ENCODE peak calls at places on chromosomes 6 and 20, in eight cellular contexts. T is PC-9, S is lung, D is GM12878, V is brain microvascular endothelial cell, W is BE2C, J is neural progenitor cell, G is psoas muscle. N is an unnamed sample.

GRCh38 chr20:37384683-37385174 is 38.8 kb downstream of the SRC start:
- DNase-seq in T (no peak), S (peak; percentile 57), D (no peak), V (peak; percentile 18), W (peak; percentile 83), J (peak; percentile 82), G (peak; percentile 84), N (no peak)

GRCh38 chr6:121093928-121094327 is 240.4 kb downstream of the TBC1D32 start:
- DNase-seq in T (no peak), S (no peak), D (no peak), V (peak; percentile 37), W (no peak), J (no peak), G (no peak), N (no peak)

GRCh38 chr6:35663001-35663400 is 25.7 kb downstream of the FKBP5 start:
- DNase-seq in T (no peak), S (no peak), D (no peak), V (no peak), W (no peak), J (peak; percentile 75), G (peak; percentile 45), N (no peak)

GRCh38 chr6:217048-217659 is 75.1 kb upstream of the DUSP22 start:
- DNase-seq in T (no peak), S (no peak), D (peak; percentile 55), V (no peak), W (peak; percentile 57), J (peak; percentile 54), G (no peak), N (no peak)

GRCh38 chr6:163599684-163600083 is 185.2 kb downstream of the QKI start:
- DNase-seq in T (no peak), S (no peak), D (no peak), V (no peak), W (no peak), J (no peak), G (no peak), N (no peak)

GRCh38 chr6:35038076-35038475 is 103.1 kb downstream of the TCP11 start:
- DNase-seq in T (no peak), S (no peak), D (no peak), V (no peak), W (no peak), J (no peak), G (no peak), N (no peak)

GRCh38 chr6:112298021-112298745 is 43.8 kb upstream of the LAMA4 start:
- DNase-seq in T (peak; percentile 98), S (no peak), D (no peak), V (peak; percentile 94), W (no peak), J (no peak), G (no peak), N (peak; percentile 69)

GRCh38 chr20:41714030-41714429 is 95.9 kb upstream of the CHD6 start:
- DNase-seq in T (no peak), S (no peak), D (no peak), V (no peak), W (no peak), J (no peak), G (no peak), N (no peak)

GRCh38 chr6:119132211-119133004 is 53.9 kb upstream of the FAM184A start:
- DNase-seq in T (no peak), S (no peak), D (no peak), V (no peak), W (no peak), J (no peak), G (no peak), N (no peak)

DNA sequence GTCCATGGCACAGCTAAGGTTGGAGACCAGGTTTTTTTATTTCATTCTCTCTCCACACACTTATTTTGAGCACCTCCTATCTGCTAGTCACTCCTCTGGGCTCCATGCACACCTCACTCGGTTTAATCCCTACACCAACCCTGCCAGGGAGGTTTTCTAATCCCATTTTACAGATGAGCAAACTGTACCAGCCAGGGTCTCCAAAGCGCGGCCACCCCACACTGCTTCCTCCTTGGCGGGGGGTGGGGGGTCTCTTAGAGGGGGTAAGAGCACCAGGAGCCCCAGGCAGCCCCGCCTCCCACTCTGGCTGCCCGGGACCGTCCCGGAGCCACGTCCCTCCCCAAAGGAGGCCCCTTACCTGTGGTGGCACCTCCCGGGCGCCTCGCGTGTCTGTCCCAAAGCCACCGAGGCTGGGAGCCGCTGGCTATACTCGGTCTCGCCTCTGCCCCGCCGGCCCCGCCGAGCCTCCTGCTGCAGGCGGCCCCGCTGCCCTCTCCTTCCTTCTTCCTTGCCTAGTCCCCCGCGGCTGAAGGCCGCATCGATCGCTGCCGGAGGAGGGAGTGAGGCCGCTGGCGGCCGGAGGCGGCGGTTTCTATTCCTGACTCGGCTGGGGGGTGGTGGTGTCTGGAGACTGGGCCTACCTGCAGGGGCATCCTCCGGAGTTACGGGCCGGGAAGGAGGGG is at the start of gene KCNS1:
- DNase-seq in T (no peak), S (no peak), D (no peak), V (peak; percentile 9), W (no peak), J (peak; percentile 72), G (no peak), N (no peak)
- TF ChIP-seq CTCF in T (no peak), S (no peak), D (no peak), V (peak; percentile 33), W (no peak), J (peak; percentile 8), G (no peak), N (peak; percentile 2)

GRCh38 chr6:47260021-47260420 is 49.7 kb downstream of the TNFRSF21 start:
- DNase-seq in T (peak; percentile 11), S (no peak), D (no peak), V (no peak), W (no peak), J (no peak), G (no peak), N (no peak)

GRCh38 chr6:47256981-47257730 is 52.5 kb downstream of the TNFRSF21 start:
- DNase-seq in T (peak; percentile 10), S (no peak), D (no peak), V (no peak), W (no peak), J (no peak), G (no peak), N (no peak)

GRCh38 chr6:47256361-47256760 is 53.3 kb downstream of the TNFRSF21 start:
- DNase-seq in T (no peak), S (no peak), D (no peak), V (no peak), W (no peak), J (no peak), G (no peak), N (no peak)

GRCh38 chr6:47261191-47261590 is 48.5 kb downstream of the TNFRSF21 start:
- DNase-seq in T (no peak), S (no peak), D (no peak), V (no peak), W (no peak), J (no peak), G (no peak), N (no peak)

DNA sequence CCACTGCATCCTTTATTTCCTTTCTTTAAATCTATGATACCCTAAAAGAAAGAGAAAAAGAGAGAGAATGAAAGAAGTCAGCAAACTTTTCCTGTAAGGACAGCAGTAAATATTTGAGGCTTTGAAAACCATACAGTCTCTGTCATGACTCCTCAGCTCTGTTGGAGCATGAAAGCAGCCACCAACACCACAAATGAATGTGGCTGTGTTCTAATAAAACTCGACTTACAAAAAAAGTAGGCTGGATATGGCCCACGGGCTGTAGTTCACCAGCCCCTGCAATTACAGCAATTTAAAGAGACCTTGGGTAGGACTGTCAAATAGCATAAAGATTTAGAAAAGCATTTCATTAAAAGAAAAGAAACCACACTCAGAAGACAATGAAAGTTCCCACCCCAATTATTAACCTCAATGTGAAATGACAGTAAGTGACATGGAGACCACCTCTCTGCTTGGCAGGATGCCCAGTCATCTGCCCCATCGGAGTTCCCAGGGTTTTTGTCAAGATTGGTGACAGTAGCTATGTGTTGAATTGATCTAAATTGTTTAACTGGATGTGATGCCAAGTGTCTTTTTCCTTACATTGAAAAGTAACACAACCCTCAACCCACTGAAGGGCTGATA is 50.9 kb downstream of the TNFRSF21 start:
- DNase-seq in T (peak; percentile 12), S (no peak), D (no peak), V (no peak), W (peak; percentile 20), J (no peak), G (no peak), N (no peak)
- H3K36me3 ChIP-seq in T (peaks cover 86% of the 10 kb centered on the region), S (no peaks in the 10 kb centered on the region), D (no peaks in the 10 kb centered on the region), V (no peaks in the 10 kb centered on the region), W (no peaks in the 10 kb centered on the region), J (no peaks in the 10 kb centered on the region), G (no peaks in the 10 kb centered on the region), N (no peaks in the 10 kb centered on the region)

GRCh38 chr6:18477301-18477941 is 90.3 kb downstream of the RNF144B start:
- DNase-seq in T (no peak), S (no peak), D (no peak), V (no peak), W (no peak), J (no peak), G (no peak), N (no peak)
- H3K4me3 ChIP-seq in T (no peak overlapping the region), S (no peak overlapping the region), D (no peak overlapping the region), V (no peak overlapping the region), W (no peak overlapping the region), J (no peak overlapping the region), G (no peak overlapping the region), N (no peak overlapping the region)

GRCh38 chr6:104788400-104788799 is 71.3 kb downstream of the HACE1 start:
- DNase-seq in T (no peak), S (no peak), D (no peak), V (no peak), W (no peak), J (no peak), G (no peak), N (no peak)

GRCh38 chr6:104795363-104795762 is 64.4 kb downstream of the HACE1 start:
- DNase-seq in T (no peak), S (no peak), D (no peak), V (no peak), W (no peak), J (no peak), G (no peak), N (no peak)

GRCh38 chr6:104784884-104785283 is 74.8 kb downstream of the HACE1 start:
- DNase-seq in T (no peak), S (no peak), D (no peak), V (peak; percentile 60), W (peak; percentile 73), J (no peak), G (no peak), N (no peak)

GRCh38 chr6:104787305-104787704 is 72.4 kb downstream of the HACE1 start:
- DNase-seq in T (no peak), S (no peak), D (no peak), V (no peak), W (no peak), J (no peak), G (no peak), N (no peak)

GRCh38 chr6:104789770-104790190 is 69.9 kb downstream of the HACE1 start:
- DNase-seq in T (peak; percentile 50), S (no peak), D (no peak), V (peak; percentile 22), W (no peak), J (no peak), G (no peak), N (peak; percentile 12)
- TF ChIP-seq CTCF in T (peak; percentile 57), S (peak; percentile 1), D (peak; percentile 30), V (no peak), W (peak; percentile 50), J (peak; percentile 45), G (peak; percentile 8), N (peak; percentile 34)

GRCh38 chr6:3779574-3779849 is 28.0 kb upstream of the PXDC1 start:
- DNase-seq in T (no peak), S (no peak), D (no peak), V (no peak), W (no peak), J (no peak), G (no peak), N (no peak)
- H3K36me3 ChIP-seq in T (no peaks in the 10 kb centered on the region), S (no peaks in the 10 kb centered on the region), D (no peaks in the 10 kb centered on the region), V (no peaks in the 10 kb centered on the region), W (no peaks in the 10 kb centered on the region), J (no peaks in the 10 kb centered on the region), G (no peaks in the 10 kb centered on the region), N (no peaks in the 10 kb centered on the region)